ENCODE peak calls at places on chromosomes 4 and X, in four cellular contexts. K is GM13976, Q is Karpas-422, V is cardiac fibroblast. U is an unnamed sample.

GRCh38 chr4:158856852-158857251 is 88.0 kb downstream of the FNIP2 start:
- DNase-seq in V (peak), Q (peak), K (peak), U (no peak)

GRCh38 chrX:110733166-110733565 is 62.5 kb downstream of the CHRDL1 start:
- DNase-seq in K (no peak), V (no peak), Q (no peak), U (no peak)

GRCh38 chr4:2259036-2259540 is 2.8 kb downstream of the MXD4 start:
- DNase-seq in V (no peak), K (no peak), Q (no peak), U (no peak)

GRCh38 chr4:139300431-139301142 is 718 bp upstream of the NAA15 start:
- DNase-seq in K (no peak), Q (peak), V (peak), U (no peak)

GRCh38 chr4:121147923-121148443 is 16.1 kb downstream of the TNIP3 start:
- DNase-seq in K (no peak), V (no peak), Q (no peak), U (no peak)

GRCh38 chrX:131827935-131828334 is 195.2 kb upstream of the STK26 start:
- DNase-seq in K (no peak), V (peak), Q (peak), U (no peak)

GRCh38 chr4:183402771-183403170 is 41.7 kb upstream of the CDKN2AIP start:
- DNase-seq in V (no peak), K (no peak), Q (no peak), U (no peak)

GRCh38 chrX:51006068-51006467 is 95.5 kb downstream of the BMP15 start:
- DNase-seq in Q (no peak), K (no peak), V (no peak), U (no peak)

U was measured in AG04449.